ENCODE peak calls at places on chromosome 1, in six cellular contexts. H, X, J, V, O and F are unnamed samples.

GRCh38 chr1:208252126-208252853 is 8.1 kb upstream of the PLXNA2 start:
- DNase-seq in H (no peak), J (no peak), X (no peak), O (no peak), V (no peak), F (no peak)

GRCh38 chr1:85975770-85976386 is 180.7 kb downstream of the COL24A1 start:
- DNase-seq in V (no peak), J (no peak), X (no peak), O (no peak), H (no peak), F (no peak)

GRCh38 chr1:87642581-87643129 is 314.0 kb downstream of the LMO4 start:
- DNase-seq in O (peak), V (no peak), X (no peak), J (no peak), H (no peak), F (no peak)

GRCh38 chr1:171877711-171878110 is 36.4 kb downstream of the DNM3 start:
- DNase-seq in J (no peak), X (no peak), O (no peak), H (no peak), V (no peak), F (no peak)

GRCh38 chr1:8092603-8093141 is 66.6 kb upstream of the ERRFI1 start:
- DNase-seq in O (no peak), J (no peak), H (no peak), V (peak), X (no peak), F (no peak)

GRCh38 chr1:78274814-78275213 is 216.0 kb upstream of the PTGFR start:
- DNase-seq in V (no peak), H (no peak), X (no peak), J (no peak), O (no peak), F (no peak)

GRCh38 chr1:182575540-182576149 is 13.4 kb downstream of the RNASEL start:
- DNase-seq in H (no peak), X (no peak), J (no peak), V (no peak), O (no peak), F (no peak)

GRCh38 chr1:177448652-177449351 is 278.0 kb downstream of the BRINP2 start:
- DNase-seq in O (no peak), H (no peak), X (no peak), V (no peak), J (no peak), F (no peak)

GRCh38 chr1:180188103-180188506 is 33.4 kb downstream of the QSOX1 start:
- DNase-seq in X (no peak), O (peak), J (peak), V (peak), H (peak), F (no peak)

GRCh38 chr1:40546957-40547356 is 15.5 kb downstream of the ZNF684 start:
- DNase-seq in J (no peak), V (no peak), O (no peak), H (no peak), X (no peak), F (no peak)